ENCODE peak calls at places on chromosome 1, in six cellular contexts. L, E, T, Z, V and C are unnamed samples.

GRCh38 chr1:113453771-113454083 is 63.4 kb downstream of the MAGI3 start:
- DNase-seq in T (no peak), E (no peak), V (no peak), Z (no peak), L (no peak), C (no peak)

GRCh38 chr1:9539829-9540550 is 725 bp downstream of the SLC25A33 start:
- DNase-seq in E (peak; percentile 62), L (peak; percentile 28), V (peak; percentile 6), Z (no peak), T (peak; percentile 47), C (peak; percentile 48)

GRCh38 chr1:8084913-8085312 is 58.8 kb upstream of the ERRFI1 start:
- DNase-seq in V (no peak), E (no peak), T (no peak), Z (no peak), L (no peak), C (no peak)

GRCh38 chr1:46480959-46481646 is 8.5 kb upstream of the DMBX1 start:
- DNase-seq in Z (no peak), L (no peak), V (no peak), E (peak; percentile 37), T (peak; percentile 10), C (no peak)

GRCh38 chr1:202162049-202162417 is 1.6 kb upstream of the PTPN7 start:
- DNase-seq in V (no peak), L (no peak), Z (no peak), E (no peak), T (no peak), C (no peak)

GRCh38 chr1:12417389-12417788 is 187.6 kb downstream of the VPS13D start:
- DNase-seq in L (no peak), V (no peak), Z (no peak), E (no peak), T (no peak), C (no peak)

GRCh38 chr1:170145691-170146676 is at the start of gene NTMT2:
- DNase-seq in V (no peak), Z (no peak), L (peak; percentile 71), E (no peak), T (peak; percentile 26), C (no peak)

GRCh38 chr1:31934251-31934650 is 3.9 kb downstream of the PTP4A2 start:
- DNase-seq in L (no peak), T (no peak), V (no peak), E (no peak), Z (no peak), C (no peak)